ENCODE peak calls at places on chromosome 11, in four cellular contexts. R is WTC11, Z is K562, T is HepG2. K is an unnamed sample.

GRCh38 chr11:1876361-1877063 is 15.2 kb downstream of the PRR33 start:
- DNase-seq in R (peak), Z (peak), T (peak), K (peak)

GRCh38 chr11:77195071-77195705 is 67.1 kb downstream of the MYO7A start:
- DNase-seq in R (no peak), Z (no peak), T (no peak), K (no peak)

GRCh38 chr11:132779487-132779886 is 752.8 kb downstream of the OPCML start:
- DNase-seq in R (peak), Z (no peak), T (no peak), K (no peak)

GRCh38 chr11:128929991-128930390 is 12.7 kb downstream of the TP53AIP1 start:
- DNase-seq in R (no peak), Z (no peak), T (no peak), K (no peak)

GRCh38 chr11:45288395-45288794 is 2.3 kb upstream of the SYT13 start:
- DNase-seq in R (no peak), Z (no peak), T (no peak), K (no peak)

GRCh38 chr11:128689946-128690745 is 3.7 kb upstream of the FLI1 start:
- DNase-seq in R (peak), Z (no peak), T (no peak), K (peak)

GRCh38 chr11:16001899-16002426 is 354.4 kb downstream of the SOX6 start:
- DNase-seq in R (no peak), Z (no peak), T (peak), K (no peak)

GRCh38 chr11:75014129-75014528 is 25.4 kb downstream of the NEU3 start:
- DNase-seq in R (no peak), Z (peak), T (no peak), K (no peak)

GRCh38 chr11:2577071-2578005 is 122.5 kb downstream of the KCNQ1OT1 start:
- DNase-seq in R (peak), Z (no peak), T (no peak), K (peak)

GRCh38 chr11:64340671-64341335 is 799 bp downstream of the CCDC88B start:
- DNase-seq in R (peak), Z (peak), T (no peak), K (peak)

GRCh38 chr11:2517386-2518064 is 72.7 kb downstream of the KCNQ1 start:
- DNase-seq in R (peak), Z (no peak), T (no peak), K (peak)

GRCh38 chr11:75146711-75147110 is 4.2 kb upstream of the SLCO2B1 start:
- DNase-seq in R (no peak), Z (no peak), T (no peak), K (no peak)

GRCh38 chr11:110000045-110000502 is 93.1 kb upstream of the ZC3H12C start:
- DNase-seq in R (no peak), Z (peak), T (no peak), K (no peak)

GRCh38 chr11:70381872-70382842 is 16.2 kb upstream of the CTTN start:
- DNase-seq in R (no peak), Z (peak), T (no peak), K (no peak)

GRCh38 chr11:116072776-116073175 is 568.6 kb upstream of the CADM1 start:
- DNase-seq in R (peak), Z (peak), T (no peak), K (peak)

DNA sequence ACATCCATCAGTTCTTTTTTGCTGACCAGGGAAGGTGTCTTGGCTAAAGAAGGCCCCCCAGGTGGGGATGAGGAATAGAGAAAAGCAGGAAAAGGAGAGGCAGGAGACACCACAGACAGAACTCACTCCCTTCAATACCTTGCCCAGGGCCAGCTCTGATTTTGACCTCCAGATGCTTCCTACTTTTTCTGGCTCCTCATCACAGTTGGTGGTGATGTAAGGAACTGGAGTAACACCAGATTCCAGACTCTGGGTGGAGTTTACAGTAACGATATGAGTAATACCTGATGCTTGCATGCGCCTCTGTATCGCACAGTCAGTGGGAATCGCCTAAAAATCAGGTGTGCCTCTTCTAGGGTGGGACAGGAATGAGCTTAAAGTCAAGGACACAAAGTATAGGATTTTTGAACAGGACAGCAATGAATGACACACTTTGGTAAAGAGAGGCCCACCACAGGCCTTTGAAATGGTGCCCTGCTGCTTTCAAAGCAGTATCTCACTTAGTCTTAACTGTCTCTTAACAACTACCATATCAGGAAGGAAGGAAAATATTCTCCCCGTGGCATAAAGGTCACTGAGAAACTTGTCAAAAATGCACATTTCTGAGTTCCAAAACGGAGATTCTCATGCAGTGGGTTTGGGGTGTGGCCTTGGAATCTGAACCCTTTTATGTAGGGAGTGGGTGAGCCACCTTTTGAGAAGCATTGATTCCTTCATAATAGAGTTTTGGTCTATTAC is 140.8 kb downstream of the SNX19 start:
- DNase-seq in R (no peak), Z (no peak), T (no peak), K (no peak)
- TF ChIP-seq FOXJ3 in R (no peak), Z (no peak), T (no peak), K (no peak)

GRCh38 chr11:102286292-102286691 is 31.0 kb upstream of the BIRC3 start:
- DNase-seq in R (no peak), Z (no peak), T (no peak), K (no peak)

GRCh38 chr11:102291831-102292230 is 25.5 kb upstream of the BIRC3 start:
- DNase-seq in R (no peak), Z (no peak), T (no peak), K (no peak)

GRCh38 chr11:102289510-102290078 is 27.7 kb upstream of the BIRC3 start:
- DNase-seq in R (no peak), Z (no peak), T (no peak), K (no peak)

GRCh38 chr11:102288745-102289083 is 28.6 kb upstream of the BIRC3 start:
- DNase-seq in R (no peak), Z (no peak), T (no peak), K (no peak)

DNA sequence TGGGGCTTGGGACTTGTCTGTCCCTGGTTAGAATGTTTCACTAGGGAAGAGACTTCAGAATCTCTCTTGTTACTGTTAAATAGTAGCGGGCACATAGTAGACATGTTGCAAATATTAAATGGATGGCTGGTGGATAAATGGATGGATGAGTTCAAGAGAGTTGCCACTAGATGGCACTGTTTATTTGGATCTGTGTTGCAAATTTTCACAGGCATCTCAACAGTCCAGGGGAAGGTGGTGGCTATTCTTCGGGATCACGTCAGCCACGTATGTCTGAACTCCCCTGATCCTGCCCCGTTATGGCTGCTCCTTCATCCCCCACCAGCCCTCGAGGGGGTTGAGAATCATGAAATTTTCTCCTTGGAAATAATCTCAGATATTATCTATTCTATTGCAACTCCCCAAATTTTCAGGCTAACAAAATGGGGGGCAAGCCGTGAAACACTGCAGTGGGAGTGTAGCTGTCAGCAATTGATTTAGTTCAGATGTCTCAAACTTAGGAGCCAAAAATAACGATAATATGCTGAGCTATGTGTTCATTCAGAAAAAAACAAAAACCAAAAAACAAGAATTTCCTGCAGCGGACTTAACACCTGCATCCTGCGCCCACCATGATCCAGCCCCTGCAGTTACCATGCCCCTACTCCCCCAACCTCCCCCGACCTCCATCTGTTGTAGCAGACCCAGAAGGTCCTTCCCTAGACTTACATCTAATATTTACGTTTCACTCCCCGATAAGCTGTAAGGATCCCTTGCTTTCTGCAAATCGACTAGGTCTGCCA is 29.1 kb upstream of the BIRC3 start:
- DNase-seq in R (no peak), Z (peak), T (peak), K (peak)
- TF ChIP-seq FOXJ3 in R (no peak), Z (no peak), T (no peak), K (no peak)

DNA sequence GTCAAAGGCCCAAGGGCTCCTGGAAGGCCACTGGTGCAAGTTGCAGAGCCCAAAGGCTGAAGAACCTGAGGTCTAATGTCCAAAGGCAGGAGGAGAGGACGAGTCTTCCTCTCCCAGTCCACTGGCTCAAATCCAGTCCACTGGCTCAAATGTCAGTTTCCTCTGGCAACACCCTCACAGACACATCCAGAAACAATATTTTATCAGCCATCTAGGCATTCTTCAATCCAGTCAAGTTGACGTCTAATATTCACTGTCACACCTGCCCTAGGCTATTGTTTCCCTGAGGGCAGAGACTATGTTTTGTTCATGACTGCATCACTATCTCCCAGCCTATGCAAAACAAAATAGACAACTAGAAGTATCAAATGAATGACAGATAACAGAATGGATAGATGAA is 148.1 kb downstream of the SPON1 start:
- DNase-seq in R (no peak), Z (no peak), T (no peak), K (no peak)
- TF ChIP-seq FOXJ3 in R (no peak), Z (no peak), T (no peak), K (no peak)

DNA sequence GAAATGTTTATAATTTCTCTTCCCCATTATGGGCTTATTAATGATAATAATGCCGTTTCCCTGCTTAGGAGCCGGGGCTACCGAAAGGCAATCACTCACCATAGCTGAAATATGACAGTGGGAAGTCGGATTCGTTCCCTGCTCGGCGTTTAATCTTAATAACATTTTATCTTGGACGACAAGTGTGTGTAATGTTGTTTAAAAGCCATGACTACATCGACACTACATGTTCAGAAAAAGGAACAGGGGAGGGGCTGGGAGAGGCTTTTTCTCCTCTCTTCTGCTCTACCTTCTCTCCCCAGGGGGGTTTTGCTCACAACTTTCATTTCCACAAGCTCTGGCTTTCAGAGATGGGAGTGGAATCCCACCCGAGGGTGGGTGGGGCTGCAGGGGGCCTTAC is 105.5 kb downstream of the DSCAML1 start:
- DNase-seq in R (no peak), Z (no peak), T (no peak), K (no peak)
- TF ChIP-seq FOXJ3 in R (no peak), Z (no peak), T (no peak), K (no peak)

DNA sequence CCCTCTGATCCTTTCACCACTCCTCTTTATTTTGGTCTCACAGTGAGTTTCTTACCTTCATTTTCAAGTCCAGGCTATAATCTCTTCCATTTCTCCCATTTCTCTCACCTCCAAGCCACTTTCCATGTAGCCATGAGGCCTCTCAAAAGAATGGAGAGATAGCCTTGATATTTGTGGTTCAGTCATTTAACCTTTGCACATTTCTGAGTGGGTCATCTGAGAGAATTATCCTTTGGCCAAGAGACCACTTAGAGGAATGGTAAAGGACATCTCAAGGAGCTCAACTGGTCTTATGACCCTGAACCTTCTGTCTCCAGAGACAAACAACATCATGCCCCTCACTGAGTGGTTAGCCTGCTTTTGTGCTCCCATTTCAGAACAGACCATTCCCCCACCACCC is 121.1 kb downstream of the KIRREL3 start:
- DNase-seq in R (no peak), Z (no peak), T (no peak), K (no peak)
- TF ChIP-seq FOXJ3 in R (no peak), Z (no peak), T (no peak), K (no peak)

DNA sequence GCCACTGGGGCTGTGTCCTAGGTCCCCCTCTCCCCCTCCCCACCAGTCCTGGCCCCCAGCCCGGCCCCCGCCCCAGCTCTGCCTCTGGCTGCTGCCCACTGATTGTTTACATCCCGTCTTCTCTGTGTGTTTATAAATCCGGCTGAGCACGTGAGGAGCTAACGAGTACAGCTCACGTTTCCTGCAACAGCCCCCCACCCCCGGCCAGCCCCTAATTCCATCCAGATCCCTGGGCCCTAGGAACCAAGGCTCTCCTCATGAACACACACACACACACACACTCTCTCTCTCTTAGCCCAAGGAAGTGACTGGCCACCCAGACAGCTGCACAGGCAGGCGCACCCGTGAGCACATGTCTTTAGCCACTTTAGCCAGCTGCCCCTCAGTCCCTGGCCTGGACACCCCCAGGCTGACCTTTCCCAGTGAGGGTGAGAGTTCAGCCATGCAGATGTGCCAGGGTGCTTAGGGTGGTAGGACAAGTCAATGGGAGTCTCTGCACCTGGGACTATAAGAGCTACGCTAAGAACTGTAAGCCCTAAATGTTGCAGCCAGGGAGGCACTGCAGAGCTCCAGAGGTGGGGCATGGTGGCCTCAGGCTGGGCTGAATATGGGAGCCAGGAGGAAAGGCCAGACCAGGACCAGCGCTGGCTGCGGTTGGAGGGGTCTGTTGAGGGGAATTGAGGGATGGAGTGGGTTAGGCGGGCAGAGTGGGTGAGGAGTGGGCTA is 2.9 kb downstream of the CLCF1 start:
- DNase-seq in R (no peak), Z (no peak), T (no peak), K (no peak)
- TF ChIP-seq FOXJ3 in R (no peak), Z (no peak), T (no peak), K (no peak)

GRCh38 chr11:34356918-34357645 is 728 bp downstream of the ABTB2 start:
- DNase-seq in R (peak), Z (peak), T (no peak), K (peak)
- TF ChIP-seq FOXJ3 in R (no peak), Z (no peak), T (no peak), K (no peak)

GRCh38 chr11:5618807-5619206 is 6.0 kb upstream of the TRIM34 start:
- DNase-seq in R (no peak), Z (no peak), T (peak), K (no peak)
- TF ChIP-seq FOXJ3 in R (no peak), Z (no peak), T (no peak), K (no peak)

DNA sequence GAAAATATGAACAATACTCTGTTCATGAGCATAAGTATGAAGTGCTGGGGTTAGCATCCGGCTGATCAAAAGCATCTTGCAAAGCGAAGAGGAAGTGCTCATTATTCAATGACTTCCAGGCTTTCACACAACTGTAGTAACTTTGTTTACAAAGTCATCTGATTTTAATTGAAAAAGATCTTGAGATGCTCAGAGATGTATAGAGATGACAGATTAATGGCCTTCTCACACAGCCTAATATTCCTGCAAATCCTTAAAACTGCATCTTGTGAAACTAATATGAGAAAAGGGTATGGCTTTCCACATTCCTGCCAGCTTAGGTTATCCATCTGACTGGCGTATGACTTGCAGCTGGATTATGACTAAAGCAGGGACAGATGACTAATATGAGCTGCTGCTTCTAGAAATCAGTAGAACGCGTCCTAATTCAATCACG is 125.4 kb downstream of the CASP12 start:
- DNase-seq in R (no peak), Z (no peak), T (no peak), K (peak)
- TF ChIP-seq FOXJ3 in R (no peak), Z (no peak), T (no peak), K (no peak)

DNA sequence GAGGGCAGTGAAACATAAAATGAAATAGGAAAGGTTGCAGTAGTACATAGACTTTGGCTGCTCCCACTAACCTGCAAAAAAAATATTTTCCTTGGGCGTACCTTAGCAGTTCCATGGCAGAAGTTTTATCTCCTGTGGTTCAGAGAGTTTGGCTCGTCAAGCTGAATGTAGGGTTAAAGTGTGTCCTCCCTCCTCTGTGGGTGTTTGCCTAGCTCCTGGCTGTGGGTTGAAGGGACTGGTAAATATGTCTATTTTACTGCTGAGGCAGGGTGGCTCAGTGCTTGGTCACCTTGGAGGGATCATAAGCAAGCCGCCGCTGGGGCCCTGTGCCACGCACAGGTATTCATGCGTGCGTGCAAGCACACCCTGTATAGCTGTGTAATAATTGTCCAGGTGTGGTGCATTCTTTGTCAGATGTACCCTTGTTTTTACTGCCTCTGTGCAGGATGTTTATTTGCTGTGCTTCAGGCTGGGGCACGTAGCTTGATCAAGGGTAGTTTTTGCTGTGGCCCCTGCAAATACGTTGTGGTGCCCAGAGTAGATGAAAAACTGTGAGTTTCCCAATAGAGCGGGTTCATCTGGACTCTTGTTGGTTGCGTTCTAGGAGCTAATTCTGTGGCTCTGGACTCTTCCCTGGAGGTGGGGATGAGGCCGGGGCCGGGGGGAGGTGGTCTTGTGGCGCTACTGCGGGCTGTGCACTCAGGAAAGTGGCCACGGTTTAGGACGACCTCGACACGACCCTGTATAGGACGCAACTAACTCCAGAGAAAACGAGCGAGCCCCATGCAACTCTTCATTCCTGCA is 734 bp upstream of the SORL1 start:
- DNase-seq in R (no peak), Z (no peak), T (peak), K (no peak)
- TF ChIP-seq FOXJ3 in R (no peak), Z (no peak), T (no peak), K (no peak)